ENCODE peak calls at places on chromosome 9, in six cellular contexts. D, P, H, U, N and M are unnamed samples.

GRCh38 chr9:90925581-90926257 is 124.1 kb downstream of the SYK start:
- DNase-seq in N (no peak), P (peak; percentile 58), U (no peak), H (no peak), D (peak; percentile 56), M (no peak)

GRCh38 chr9:93290495-93291434 is 106.8 kb downstream of the WNK2 start:
- DNase-seq in P (no peak), U (no peak), N (no peak), D (no peak), H (no peak), M (no peak)

GRCh38 chr9:90767523-90768100 is 34.0 kb upstream of the SYK start:
- DNase-seq in H (no peak), U (no peak), N (no peak), P (peak; percentile 5), D (no peak), M (no peak)

GRCh38 chr9:72773570-72773969 is 179.3 kb downstream of the ALDH1A1 start:
- DNase-seq in N (no peak), P (peak; percentile 24), U (no peak), D (no peak), H (no peak), M (no peak)

GRCh38 chr9:115146581-115147021 is 28.6 kb upstream of the TNC start:
- DNase-seq in H (no peak), P (peak; percentile 90), N (no peak), U (peak; percentile 81), D (peak; percentile 88), M (no peak)

GRCh38 chr9:100674419-100675122 is 96.7 kb downstream of the CAVIN4 start:
- DNase-seq in P (no peak), U (no peak), H (no peak), N (no peak), D (peak; percentile 5), M (no peak)

GRCh38 chr9:101388507-101388993 is 3.7 kb upstream of the BAAT start:
- DNase-seq in D (peak; percentile 33), N (no peak), H (no peak), P (no peak), U (no peak), M (no peak)

GRCh38 chr9:130662927-130663257 is 1.5 kb upstream of the PRDM12 start:
- DNase-seq in U (no peak), D (no peak), H (no peak), P (no peak), N (no peak), M (no peak)

GRCh38 chr9:127854169-127854833 is at the start of gene ENG:
- DNase-seq in D (peak; percentile 53), P (peak; percentile 56), N (peak; percentile 64), H (peak; percentile 54), U (no peak), M (peak; percentile 51)

GRCh38 chr9:115373000-115373709 is 255.2 kb upstream of the TNC start:
- DNase-seq in U (peak; percentile 98), P (peak; percentile 97), D (peak; percentile 97), N (no peak), H (peak; percentile 38), M (no peak)

GRCh38 chr9:106405871-106406435 is 457.0 kb upstream of the ZNF462 start:
- DNase-seq in P (peak; percentile 36), D (peak; percentile 24), N (no peak), H (no peak), U (no peak), M (no peak)

GRCh38 chr9:122180633-122181032 is 20.9 kb downstream of the MORN5 start:
- DNase-seq in N (no peak), D (peak; percentile 69), H (no peak), U (peak; percentile 20), P (peak; percentile 63), M (no peak)

GRCh38 chr9:6894135-6894534 is 136.4 kb downstream of the KDM4C start:
- DNase-seq in P (no peak), U (no peak), H (no peak), N (no peak), D (no peak), M (no peak)

GRCh38 chr9:8301296-8301695 is 501.7 kb upstream of the DMAC1 start:
- DNase-seq in D (no peak), N (no peak), H (no peak), P (no peak), U (no peak), M (no peak)

GRCh38 chr9:20526500-20527319 is 95.6 kb downstream of the MLLT3 start:
- DNase-seq in N (no peak), U (peak; percentile 38), P (peak; percentile 43), H (no peak), D (peak; percentile 85), M (no peak)

GRCh38 chr9:5326893-5327548 is 12.7 kb downstream of the RLN1 start:
- DNase-seq in P (no peak), U (no peak), N (peak; percentile 21), D (peak; percentile 51), H (peak; percentile 50), M (peak; percentile 33)

GRCh38 chr9:103789686-103790085 is 304.4 kb upstream of the SMC2 start:
- DNase-seq in D (peak; percentile 51), U (no peak), H (no peak), P (peak; percentile 18), N (no peak), M (no peak)
- TF ChIP-seq CTCF in D (peak; percentile 66), U (peak; percentile 50), H (no peak), P (peak; percentile 51), N (peak; percentile 35), M (no peak)

GRCh38 chr9:84138543-84138942 is 157.9 kb downstream of the RMI1 start:
- DNase-seq in D (peak; percentile 8), N (no peak), H (no peak), U (no peak), P (no peak), M (no peak)

GRCh38 chr9:84141762-84142370 is 161.3 kb downstream of the RMI1 start:
- DNase-seq in U (no peak), H (no peak), D (no peak), N (no peak), P (no peak), M (no peak)

GRCh38 chr9:84137968-84138367 is 157.4 kb downstream of the RMI1 start:
- DNase-seq in D (peak; percentile 88), N (no peak), H (no peak), U (no peak), P (no peak), M (peak; percentile 65)

GRCh38 chr9:84139296-84140100 is 158.9 kb downstream of the RMI1 start:
- DNase-seq in N (peak; percentile 89), D (peak; percentile 41), H (peak; percentile 79), U (peak; percentile 88), P (peak; percentile 80), M (no peak)

DNA sequence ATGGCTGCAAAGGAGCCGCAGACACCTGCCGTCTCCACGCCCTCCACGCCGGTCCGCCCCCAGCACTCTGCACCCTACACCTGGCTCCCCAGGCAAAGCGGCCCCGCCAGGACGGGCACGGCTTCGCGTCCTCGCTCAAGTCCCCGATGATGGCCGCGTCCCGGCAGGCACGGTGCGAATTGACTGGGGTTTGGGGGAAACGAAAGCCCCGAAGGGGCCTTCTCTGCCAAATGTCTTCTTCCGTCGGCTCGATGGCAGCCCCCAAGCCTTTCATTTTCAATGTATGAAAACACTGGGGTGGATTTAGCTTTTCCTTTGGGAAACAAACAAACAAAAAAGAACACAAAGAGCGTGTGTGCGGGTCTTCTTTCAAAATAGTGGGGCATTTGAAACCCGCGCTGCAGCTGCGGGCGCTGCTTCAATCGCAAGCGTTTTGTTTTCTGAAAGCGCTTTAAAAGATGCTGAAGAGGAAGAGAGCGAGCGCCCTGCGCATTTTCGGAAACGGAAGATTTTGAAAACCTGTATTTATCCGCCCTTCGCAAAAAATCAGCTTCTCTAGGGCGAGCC is 160.0 kb downstream of the RMI1 start:
- DNase-seq in U (no peak), P (peak; percentile 24), D (no peak), N (peak; percentile 80), H (peak; percentile 43), M (peak; percentile 73)
- H3K4me3 ChIP-seq in U (peak overlapping the region; percentile 41), P (peak overlapping the region; percentile 43), D (peak overlapping the region; percentile 36), N (peak overlapping the region; percentile 33), H (peak overlapping the region; percentile 58), M (peak overlapping the region; percentile 48)

GRCh38 chr9:16868706-16869105 is 1.8 kb downstream of the BNC2 start:
- DNase-seq in N (no peak), D (no peak), H (no peak), P (peak; percentile 47), U (no peak), M (no peak)

GRCh38 chr9:16871358-16872151 is 1.1 kb upstream of the BNC2 start:
- DNase-seq in D (peak; percentile 48), H (peak; percentile 35), P (peak; percentile 89), N (peak; percentile 43), U (no peak), M (no peak)

GRCh38 chr9:16869140-16869903 is 1.1 kb downstream of the BNC2 start:
- DNase-seq in N (peak; percentile 28), U (no peak), D (no peak), P (peak; percentile 58), H (no peak), M (no peak)

GRCh38 chr9:16869961-16870605 is 387 bp downstream of the BNC2 start:
- DNase-seq in D (no peak), U (no peak), P (peak; percentile 7), N (no peak), H (no peak), M (peak; percentile 56)

GRCh38 chr9:16870606-16871357 is at the start of gene BNC2:
- DNase-seq in N (peak; percentile 31), U (no peak), P (peak; percentile 70), D (no peak), H (no peak), M (peak; percentile 55)
- TF ChIP-seq CTCF in N (no peak), U (no peak), P (peak; percentile 17), D (no peak), H (no peak), M (no peak)

GRCh38 chr9:88418025-88418424 is 29.8 kb downstream of the SPIN1 start:
- DNase-seq in H (no peak), U (no peak), P (no peak), N (no peak), D (no peak), M (no peak)

GRCh38 chr9:88414298-88414697 is 26.1 kb downstream of the SPIN1 start:
- DNase-seq in U (no peak), D (no peak), H (no peak), P (no peak), N (no peak), M (no peak)

GRCh38 chr9:88420227-88420626 is 32.0 kb downstream of the SPIN1 start:
- DNase-seq in P (no peak), N (no peak), U (no peak), H (no peak), D (no peak), M (no peak)

GRCh38 chr9:88421348-88421747 is 33.1 kb downstream of the SPIN1 start:
- DNase-seq in N (no peak), H (no peak), D (no peak), P (no peak), U (no peak), M (no peak)

DNA sequence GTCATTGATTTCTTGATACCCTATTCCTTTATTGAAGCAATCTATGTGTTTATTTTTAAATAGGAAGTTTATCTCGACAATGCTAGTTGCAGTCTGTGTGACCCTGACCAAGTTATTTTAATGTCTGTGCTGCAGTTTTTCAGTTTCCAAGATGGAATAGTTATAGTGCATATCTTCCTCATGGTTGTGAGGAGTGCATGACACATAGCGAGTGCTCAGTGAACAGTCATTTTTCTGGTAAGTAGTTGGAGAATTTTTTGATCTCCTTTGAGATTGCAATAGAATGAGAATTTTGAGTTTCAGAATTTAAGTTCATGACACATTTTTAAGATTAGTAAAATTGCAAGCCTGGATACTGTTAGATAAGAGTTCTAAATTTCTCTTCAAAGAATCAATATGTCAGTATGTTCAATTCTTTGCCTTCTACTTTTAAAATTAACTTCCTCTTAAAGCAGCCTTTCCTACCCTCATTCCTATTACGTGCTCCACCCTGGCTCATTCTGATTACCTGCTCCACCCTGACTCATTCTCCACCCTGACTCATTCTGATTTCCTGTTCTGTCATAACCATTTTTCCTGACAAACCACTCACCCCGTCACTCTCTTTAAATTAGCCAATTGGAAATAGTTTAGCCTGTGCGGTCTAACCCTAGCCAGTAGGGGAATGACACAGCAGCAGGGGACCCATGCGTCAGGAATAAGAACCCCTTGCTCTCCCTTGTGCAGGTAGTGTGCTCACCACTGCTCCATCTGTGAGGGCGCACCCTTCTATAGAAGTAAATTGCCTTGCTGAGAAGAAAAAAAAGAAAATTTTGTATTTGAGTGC is 30.7 kb downstream of the SPIN1 start:
- DNase-seq in H (no peak), N (no peak), P (peak; percentile 38), U (no peak), D (peak; percentile 72), M (no peak)
- H3K4me3 ChIP-seq in H (no peak overlapping the region), N (no peak overlapping the region), P (no peak overlapping the region), U (no peak overlapping the region), D (no peak overlapping the region), M (no peak overlapping the region)